ENCODE peak calls at places on chromosomes 13 and 19, in six cellular contexts. J is prostate gland, A is A549, T is testis, X is tibial artery, G is tibial nerve. B is an unnamed sample.

GRCh38 chr13:50323440-50324070 is 308.3 kb downstream of the KCNRG start:
- DNase-seq in T (no peak), J (no peak), G (no peak), A (no peak), X (no peak), B (peak; percentile 37)

GRCh38 chr19:49224856-49225255 is 67.3 kb downstream of the TRPM4 start:
- DNase-seq in J (peak; percentile 36), A (peak; percentile 90), X (no peak), T (peak; percentile 58), G (no peak), B (no peak)

GRCh38 chr19:17605761-17606745 is 50.6 kb downstream of the COLGALT1 start:
- DNase-seq in X (peak; percentile 83), T (peak; percentile 87), G (peak; percentile 65), A (peak; percentile 95), J (peak; percentile 10), B (peak; percentile 8)

GRCh38 chr13:86020350-86021002 is 221.3 kb upstream of the SLITRK6 start:
- DNase-seq in G (no peak), A (peak; percentile 42), J (no peak), X (no peak), T (no peak), B (peak; percentile 5)

GRCh38 chr19:48539503-48540096 is 12.4 kb upstream of the SULT2B1 start:
- DNase-seq in T (no peak), A (peak; percentile 94), G (peak; percentile 12), X (no peak), J (peak; percentile 79), B (peak; percentile 50)

GRCh38 chr19:17496337-17496997 is 15.0 kb upstream of the PGLS start:
- DNase-seq in J (peak; percentile 35), G (peak; percentile 52), A (peak; percentile 84), X (no peak), T (peak; percentile 78), B (no peak)

GRCh38 chr13:102073251-102073650 is 328.6 kb downstream of the FGF14 start:
- DNase-seq in J (no peak), T (no peak), X (no peak), A (no peak), G (no peak), B (no peak)

GRCh38 chr19:19214892-19215291 is 3.1 kb downstream of the NCAN start:
- DNase-seq in J (no peak), T (peak; percentile 46), G (no peak), X (no peak), A (no peak), B (no peak)

GRCh38 chr19:46863818-46864629 is 3.2 kb downstream of the ARHGAP35 start:
- DNase-seq in T (peak; percentile 16), J (peak; percentile 65), G (no peak), X (no peak), A (no peak), B (no peak)

GRCh38 chr13:33940898-33941297 is 122.9 kb downstream of the RFC3 start:
- DNase-seq in G (no peak), T (no peak), A (peak; percentile 4), J (no peak), X (no peak), B (peak; percentile 85)

GRCh38 chr19:38076337-38076736 is 147.7 kb downstream of the DPF1 start:
- DNase-seq in J (no peak), G (no peak), A (no peak), X (no peak), T (no peak), B (no peak)

GRCh38 chr13:74778946-74779345 is 644.7 kb upstream of the KLF12 start:
- DNase-seq in A (no peak), J (no peak), G (no peak), X (no peak), T (no peak), B (no peak)

GRCh38 chr13:65787087-65787486 is 1443.0 kb downstream of the PCDH9 start:
- DNase-seq in X (no peak), J (no peak), T (no peak), A (no peak), G (no peak), B (no peak)

GRCh38 chr19:6278740-6279619 is 795 bp downstream of the MLLT1 start:
- DNase-seq in T (no peak), A (no peak), G (no peak), J (no peak), X (no peak), B (no peak)
- H3K27ac ChIP-seq in T (peak overlapping the region; percentile 75), A (peak overlapping the region; percentile 91), G (peak overlapping the region; percentile 89), J (peak overlapping the region; percentile 62), X (peak overlapping the region; percentile 82), B (peak overlapping the region; percentile 30)

DNA sequence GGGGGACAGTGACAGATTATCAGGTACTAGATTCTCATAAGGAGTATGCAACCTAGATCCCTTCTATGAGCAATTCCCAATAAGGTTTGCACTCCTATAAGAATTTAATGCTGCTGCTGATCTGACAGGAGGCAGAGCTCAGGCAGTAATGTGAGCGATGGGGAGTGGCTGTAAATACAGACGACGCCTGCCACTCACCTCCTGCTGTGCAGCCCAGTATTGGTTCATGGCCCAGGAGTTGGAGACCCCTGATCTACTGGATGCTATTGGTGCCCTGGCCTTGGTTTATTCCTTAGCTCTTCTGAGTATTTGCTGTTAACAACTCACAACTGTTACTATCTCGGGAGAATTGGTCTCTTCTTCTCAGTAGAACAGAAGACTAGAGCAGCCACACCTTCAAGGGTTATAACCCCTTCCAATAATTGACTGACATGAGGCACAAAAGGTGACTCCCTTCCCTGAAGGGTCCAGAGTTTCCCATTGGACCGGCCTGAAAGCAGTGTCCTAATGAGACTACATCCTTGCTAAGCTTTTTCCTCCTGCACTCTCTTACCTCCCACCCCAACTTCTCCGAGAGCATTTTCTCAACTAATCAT is 35.0 kb upstream of the RBM26 start:
- DNase-seq in J (no peak), A (no peak), G (no peak), X (no peak), T (no peak), B (no peak)
- H3K27ac ChIP-seq in J (no peak overlapping the region), A (no peak overlapping the region), G (no peak overlapping the region), X (no peak overlapping the region), T (no peak overlapping the region), B (no peak overlapping the region)

DNA sequence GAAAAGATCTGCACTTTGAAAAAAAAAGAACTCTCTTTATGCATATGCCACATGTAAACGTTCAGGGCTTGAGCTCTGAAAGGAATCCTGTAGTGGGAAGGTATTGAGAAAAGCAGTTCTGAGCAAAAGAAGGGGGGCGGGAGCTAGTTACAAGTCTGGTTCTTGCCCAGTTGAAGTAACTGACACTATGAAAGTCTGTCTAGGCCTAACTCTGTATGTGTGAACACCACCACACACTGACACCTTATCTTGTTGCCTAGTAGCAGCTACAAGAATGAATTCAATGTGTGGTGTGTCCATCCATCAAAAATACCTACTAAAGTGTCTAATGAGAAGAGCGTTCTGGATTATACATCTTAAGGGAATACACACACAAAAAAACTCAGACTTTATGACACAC is 820.6 kb downstream of the DIAPH3 start:
- DNase-seq in G (no peak), A (no peak), J (no peak), T (no peak), X (no peak), B (no peak)
- H3K27ac ChIP-seq in G (no peak overlapping the region), A (no peak overlapping the region), J (no peak overlapping the region), T (no peak overlapping the region), X (no peak overlapping the region), B (no peak overlapping the region)

DNA sequence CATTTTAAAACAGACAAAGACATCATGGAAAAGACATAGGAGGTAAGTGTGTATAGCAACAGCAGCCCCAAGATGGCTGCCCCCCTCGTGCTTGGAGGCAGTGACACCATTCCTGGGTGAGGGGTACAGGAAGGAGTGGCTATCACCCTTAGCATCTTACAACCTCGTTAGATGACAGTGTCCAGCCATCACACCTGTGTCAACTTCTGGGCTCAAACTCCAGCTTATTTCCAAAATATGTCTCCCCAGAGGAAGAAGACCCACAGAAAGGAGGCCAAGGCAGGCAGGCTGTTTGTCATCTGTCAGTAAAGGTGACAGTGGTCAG is 27.5 kb downstream of the EPS15L1 start:
- DNase-seq in X (no peak), A (no peak), G (no peak), T (no peak), J (no peak), B (no peak)
- H3K27ac ChIP-seq in X (no peak overlapping the region), A (no peak overlapping the region), G (peak overlapping the region; percentile 66), T (no peak overlapping the region), J (no peak overlapping the region), B (no peak overlapping the region)

GRCh38 chr19:40663712-40664692 is 26.4 kb downstream of the NUMBL start:
- DNase-seq in X (no peak), T (no peak), A (no peak), G (no peak), J (no peak), B (no peak)
- H3K27ac ChIP-seq in X (peak overlapping the region; percentile 71), T (peak overlapping the region; percentile 84), A (peak overlapping the region; percentile 81), G (peak overlapping the region; percentile 89), J (peak overlapping the region; percentile 81), B (no peak overlapping the region)